ENCODE peak calls at places on chromosome 5, in four cellular contexts. U is PC-3, G is colonic mucosa, N is ovary. T is an unnamed sample. For H3K4me1, the result is how much of the 10 kb centered on the place peaks cover.

GRCh38 chr5:133155326-133155969 is 103.6 kb downstream of the HSPA4 start:
- DNase-seq in U (no peak), G (no peak), N (no peak), T (no peak)

GRCh38 chr5:143142596-143143435 is 260.7 kb downstream of the NR3C1 start:
- DNase-seq in U (no peak), G (no peak), N (peak), T (no peak)

GRCh38 chr5:997001-997474 is 11.6 kb upstream of the NKD2 start:
- DNase-seq in U (no peak), G (no peak), N (peak), T (no peak)

GRCh38 chr5:68562308-68562707 is 346.8 kb downstream of the PIK3R1 start:
- DNase-seq in U (no peak), G (peak), N (peak), T (peak)

GRCh38 chr5:126917918-126918623 is 112.3 kb downstream of the MARCHF3 start:
- DNase-seq in U (peak), G (no peak), N (no peak), T (peak)

GRCh38 chr5:44506561-44506960 is 117.3 kb upstream of the FGF10 start:
- DNase-seq in U (no peak), G (no peak), N (no peak), T (no peak)

GRCh38 chr5:175606409-175606808 is 51.5 kb upstream of the HRH2 start:
- DNase-seq in U (no peak), G (no peak), N (no peak), T (no peak)

GRCh38 chr5:28779161-28779754 is 1740.9 kb upstream of the CDH9 start:
- DNase-seq in U (peak), G (no peak), N (no peak), T (no peak)

GRCh38 chr5:51194626-51195025 is 188.6 kb upstream of the ISL1 start:
- DNase-seq in U (no peak), G (no peak), N (no peak), T (no peak)

GRCh38 chr5:66149950-66150349 is 5.8 kb downstream of the SREK1 start:
- DNase-seq in U (no peak), G (no peak), N (no peak), T (no peak)

GRCh38 chr5:133928690-133929393 is 39.6 kb downstream of the C5orf15 start:
- DNase-seq in U (no peak), G (no peak), N (no peak), T (no peak)

GRCh38 chr5:178186417-178186816 is 754 bp downstream of the GMCL2 start:
- DNase-seq in U (peak), G (no peak), N (no peak), T (no peak)

GRCh38 chr5:175494271-175495183 is 16.2 kb downstream of the SFXN1 start:
- DNase-seq in U (no peak), G (no peak), N (no peak), T (no peak)

GRCh38 chr5:124644138-124644537 is 102.3 kb downstream of the ZNF608 start:
- DNase-seq in U (peak), G (no peak), N (no peak), T (no peak)

GRCh38 chr5:168802337-168802736 is 223.2 kb upstream of the PANK3 start:
- DNase-seq in U (no peak), G (no peak), N (no peak), T (no peak)

GRCh38 chr5:88883059-88883565 is at the start of gene MEF2C:
- DNase-seq in U (peak), G (peak), N (peak), T (peak)

GRCh38 chr5:88885043-88885442 is 2.1 kb upstream of the MEF2C start:
- DNase-seq in U (no peak), G (no peak), N (no peak), T (no peak)

GRCh38 chr5:88882321-88883038 is 504 bp downstream of the MEF2C start:
- DNase-seq in U (peak), G (peak), N (no peak), T (no peak)

GRCh38 chr5:88884435-88884877 is 1.5 kb upstream of the MEF2C start:
- DNase-seq in U (no peak), G (no peak), N (no peak), T (no peak)

DNA sequence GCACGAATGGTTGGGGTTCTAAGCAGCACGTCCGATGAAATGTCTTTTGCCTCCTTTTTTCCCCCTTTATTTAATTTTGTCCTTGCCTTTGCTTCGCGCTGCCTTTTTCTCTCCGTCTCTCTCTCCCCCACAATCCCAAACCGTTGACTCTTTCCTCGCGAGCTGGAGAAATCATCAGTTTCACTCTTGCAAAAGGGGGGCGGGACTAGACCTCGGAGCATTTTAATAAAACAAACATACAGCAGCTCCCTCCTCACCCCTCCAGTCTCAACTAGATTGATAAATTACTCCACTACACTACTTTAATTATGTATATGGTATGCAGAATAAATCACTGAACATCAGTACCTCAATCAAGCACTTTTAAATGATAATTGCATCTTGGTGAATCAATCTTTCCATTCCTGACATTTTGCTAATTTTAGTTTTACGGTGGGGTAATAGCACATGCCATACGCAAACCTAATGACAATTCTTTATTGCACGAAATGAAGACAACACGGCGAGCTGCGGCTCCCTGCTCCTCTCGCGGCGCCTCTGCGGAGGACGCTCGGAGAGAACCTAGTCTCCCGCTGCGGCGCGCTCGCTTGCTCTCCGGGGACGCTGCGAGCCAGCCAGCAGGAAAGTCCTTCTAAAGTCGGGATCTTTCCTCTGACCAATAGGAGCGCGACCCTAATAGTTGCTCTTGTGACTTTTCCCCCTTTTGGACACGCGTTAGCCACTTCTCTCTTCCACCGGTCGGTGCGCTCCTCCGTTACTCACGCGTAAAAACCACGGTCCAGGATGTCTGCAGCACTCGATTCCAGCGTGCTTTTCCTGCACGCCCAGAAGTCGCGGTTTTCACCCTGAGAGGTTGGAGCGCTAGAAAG is 816 bp upstream of the MEF2C start:
- DNase-seq in U (peak), G (peak), N (peak), T (peak)
- H3K27ac ChIP-seq in U (peak), G (peak), N (peak), T (peak)

GRCh38 chr5:151174612-151175101 is 17.1 kb upstream of the ANXA6 start:
- DNase-seq in U (no peak), G (no peak), N (peak), T (peak)
- H3K4me3 ChIP-seq in U (no peak), G (no peak), N (no peak), T (no peak)

DNA sequence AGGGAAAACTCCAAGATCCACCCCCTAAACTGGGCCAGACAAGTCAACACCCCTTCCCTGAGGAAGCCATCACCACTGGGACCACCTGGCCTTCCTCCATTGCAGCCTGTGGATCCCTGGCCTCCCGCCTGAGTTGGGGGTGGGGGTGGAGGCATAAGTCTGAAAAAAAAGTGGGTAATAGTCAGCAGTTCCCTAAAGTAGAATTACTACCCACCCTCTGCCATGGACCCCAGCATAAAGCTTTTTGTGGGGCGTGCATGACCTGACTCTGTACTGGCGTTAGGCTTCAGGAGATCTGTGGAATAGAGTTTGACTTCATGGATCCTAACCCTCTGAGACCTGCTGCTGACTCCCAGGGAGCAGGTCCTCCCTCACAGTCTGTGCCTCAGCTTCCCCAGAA is 2.0 kb upstream of the CXXC5 start:
- DNase-seq in U (no peak), G (peak), N (no peak), T (no peak)
- H3K4me1 ChIP-seq in U (under half), G (under half), N (under half), T (under half)

DNA sequence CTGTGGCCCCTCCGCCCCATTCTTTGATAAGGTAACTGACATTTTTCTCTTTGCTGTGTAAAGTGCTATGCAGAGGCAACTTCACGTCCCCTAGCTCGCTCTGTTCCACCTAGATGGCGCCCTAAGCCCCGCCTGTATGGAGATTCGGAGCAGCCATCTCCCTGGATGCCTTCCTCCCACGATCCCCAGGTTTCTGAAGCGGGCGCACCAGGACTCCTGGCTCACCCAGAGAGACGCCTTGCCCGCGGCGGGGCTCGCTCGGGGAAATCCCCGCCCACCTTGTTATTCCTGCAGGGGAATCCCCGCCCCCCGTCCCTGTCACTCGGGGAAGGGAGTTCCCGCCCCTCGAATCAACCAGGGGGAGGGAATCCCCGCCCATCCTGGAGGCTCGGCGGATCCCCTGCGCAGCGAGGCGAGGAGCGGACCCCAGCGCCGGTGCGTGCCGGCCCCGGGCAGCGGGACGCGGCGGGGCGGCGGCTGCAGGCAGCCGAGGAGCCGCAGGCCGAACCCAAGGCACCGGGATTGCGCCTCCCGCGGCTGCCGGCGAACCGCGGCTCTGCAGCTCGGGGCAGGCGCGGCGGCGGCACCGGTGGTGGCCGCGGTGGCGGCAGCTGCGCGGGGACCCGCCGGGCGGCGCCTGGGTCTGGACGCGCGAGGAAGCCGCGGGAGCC is at the start of gene PDZD2:
- DNase-seq in U (peak), G (peak), N (peak), T (peak)
- H3K27ac ChIP-seq in U (no peak), G (no peak), N (peak), T (no peak)

GRCh38 chr5:23525751-23526150 is 18.3 kb downstream of the PRDM9 start:
- DNase-seq in U (no peak), G (no peak), N (no peak), T (no peak)

GRCh38 chr5:23528677-23529076 is 21.3 kb downstream of the PRDM9 start:
- DNase-seq in U (no peak), G (no peak), N (no peak), T (no peak)

GRCh38 chr5:23530571-23530970 is 23.2 kb downstream of the PRDM9 start:
- DNase-seq in U (no peak), G (no peak), N (no peak), T (no peak)
- H3K4me3 ChIP-seq in U (no peak), G (no peak), N (no peak), T (no peak)